ENCODE peak calls at places on chromosome 1, in eight cellular contexts. M, E, A, T, H, I, V and G are unnamed samples.

GRCh38 chr1:234899041-234899787 is 229.4 kb downstream of the TOMM20 start:
- DNase-seq in M (no peak), E (no peak), A (peak; percentile 72), T (no peak), H (peak; percentile 83), I (peak; percentile 24), V (peak; percentile 71), G (no peak)

GRCh38 chr1:46820560-46821060 is 21.8 kb downstream of the CYP4B1 start:
- DNase-seq in M (no peak), E (no peak), A (no peak), T (no peak), H (no peak), I (no peak), V (no peak), G (no peak)

GRCh38 chr1:181469829-181470228 is 13.5 kb upstream of the CACNA1E start:
- DNase-seq in M (peak; percentile 44), E (no peak), A (peak; percentile 77), T (no peak), H (peak; percentile 31), I (peak; percentile 71), V (no peak), G (no peak)

GRCh38 chr1:62436039-62436465 is 797 bp upstream of the USP1 start:
- DNase-seq in M (no peak), E (no peak), A (no peak), T (peak; percentile 98), H (no peak), I (no peak), V (no peak), G (peak; percentile 96)

GRCh38 chr1:77382361-77382760 is 100.5 kb downstream of the AK5 start:
- DNase-seq in M (no peak), E (no peak), A (peak; percentile 66), T (no peak), H (peak; percentile 63), I (peak; percentile 9), V (no peak), G (no peak)

GRCh38 chr1:115091582-115091981 is 2.3 kb upstream of the TSPAN2 start:
- DNase-seq in M (no peak), E (no peak), A (no peak), T (no peak), H (no peak), I (no peak), V (no peak), G (no peak)

GRCh38 chr1:6625579-6626149 is 996 bp downstream of the THAP3 start:
- DNase-seq in M (peak; percentile 54), E (no peak), A (peak; percentile 71), T (no peak), H (peak; percentile 53), I (peak; percentile 76), V (no peak), G (peak; percentile 5)

GRCh38 chr1:241610056-241610815 is 29.9 kb downstream of the CHML start:
- DNase-seq in M (peak; percentile 40), E (no peak), A (peak; percentile 60), T (no peak), H (peak; percentile 78), I (no peak), V (no peak), G (no peak)

GRCh38 chr1:43366179-43366578 is 1.6 kb downstream of the ELOVL1 start:
- DNase-seq in M (no peak), E (no peak), A (no peak), T (no peak), H (no peak), I (no peak), V (no peak), G (no peak)

GRCh38 chr1:54246097-54246721 is 46.2 kb downstream of the MRPL37 start:
- DNase-seq in M (no peak), E (no peak), A (no peak), T (no peak), H (no peak), I (no peak), V (no peak), G (no peak)